ENCODE peak calls at places on chromosomes 13 and 19, in eight cellular contexts. One of them, this sample, is unnamed.
A peak's percentile ranks its signal among the peaks of the same experiment; 100 is the strongest.

GRCh38 chr19:5803441-5803751 is 1.5 kb upstream of the NRTN start:
- DNase-seq in uterus: no peak
- DNase-seq in nephron progenitor cell: no peak
- DNase-seq in iPS-NIHi11: no peak
- DNase-seq in stimulated activated CD4-positive, alpha-beta T cell treated with anti-CD3 and anti-CD28 coated beads, Interleukin-4, amount 100 ng/mL, for 48 hours: no peak
- DNase-seq in omental fat pad: no peak
- DNase-seq in stimulated activated naive B cell treated with anti-CD40 and anti-IgM and Interleukin-4, amounts not matched to agents 10 μg/mL and 1 μg/mL and 100 μg/mL, for 72 hours: no peak
- DNase-seq in brain microvascular endothelial cell: no peak
- DNase-seq in this sample: no peak

GRCh38 chr19:3868770-3869456 is at the start of gene ZFR2:
- DNase-seq in uterus: no peak
- DNase-seq in nephron progenitor cell: peak; percentile 63
- DNase-seq in iPS-NIHi11: peak; percentile 92
- DNase-seq in stimulated activated CD4-positive, alpha-beta T cell treated with anti-CD3 and anti-CD28 coated beads, Interleukin-4, amount 100 ng/mL, for 48 hours: no peak
- DNase-seq in omental fat pad: no peak
- DNase-seq in stimulated activated naive B cell treated with anti-CD40 and anti-IgM and Interleukin-4, amounts not matched to agents 10 μg/mL and 1 μg/mL and 100 μg/mL, for 72 hours: no peak
- DNase-seq in brain microvascular endothelial cell: no peak
- DNase-seq in this sample: peak; percentile 11

GRCh38 chr13:45195421-45195820 is 5.4 kb downstream of the KCTD4 start:
- DNase-seq in uterus: no peak
- DNase-seq in nephron progenitor cell: no peak
- DNase-seq in iPS-NIHi11: no peak
- DNase-seq in stimulated activated CD4-positive, alpha-beta T cell treated with anti-CD3 and anti-CD28 coated beads, Interleukin-4, amount 100 ng/mL, for 48 hours: no peak
- DNase-seq in omental fat pad: no peak
- DNase-seq in stimulated activated naive B cell treated with anti-CD40 and anti-IgM and Interleukin-4, amounts not matched to agents 10 μg/mL and 1 μg/mL and 100 μg/mL, for 72 hours: no peak
- DNase-seq in brain microvascular endothelial cell: no peak
- DNase-seq in this sample: no peak

GRCh38 chr13:67147257-67148218 is 82.6 kb downstream of the PCDH9 start:
- DNase-seq in uterus: no peak
- DNase-seq in nephron progenitor cell: no peak
- DNase-seq in iPS-NIHi11: peak; percentile 11
- DNase-seq in stimulated activated CD4-positive, alpha-beta T cell treated with anti-CD3 and anti-CD28 coated beads, Interleukin-4, amount 100 ng/mL, for 48 hours: no peak
- DNase-seq in omental fat pad: no peak
- DNase-seq in stimulated activated naive B cell treated with anti-CD40 and anti-IgM and Interleukin-4, amounts not matched to agents 10 μg/mL and 1 μg/mL and 100 μg/mL, for 72 hours: no peak
- DNase-seq in brain microvascular endothelial cell: peak; percentile 75
- DNase-seq in this sample: no peak

GRCh38 chr19:18842166-18842565 is 10.4 kb downstream of the UPF1 start:
- DNase-seq in uterus: peak; percentile 16
- DNase-seq in nephron progenitor cell: no peak
- DNase-seq in iPS-NIHi11: no peak
- DNase-seq in stimulated activated CD4-positive, alpha-beta T cell treated with anti-CD3 and anti-CD28 coated beads, Interleukin-4, amount 100 ng/mL, for 48 hours: no peak
- DNase-seq in omental fat pad: no peak
- DNase-seq in stimulated activated naive B cell treated with anti-CD40 and anti-IgM and Interleukin-4, amounts not matched to agents 10 μg/mL and 1 μg/mL and 100 μg/mL, for 72 hours: no peak
- DNase-seq in brain microvascular endothelial cell: no peak
- DNase-seq in this sample: no peak

GRCh38 chr13:101049166-101049850 is 367.0 kb downstream of the NALCN start:
- DNase-seq in uterus: no peak
- DNase-seq in nephron progenitor cell: no peak
- DNase-seq in iPS-NIHi11: no peak
- DNase-seq in stimulated activated CD4-positive, alpha-beta T cell treated with anti-CD3 and anti-CD28 coated beads, Interleukin-4, amount 100 ng/mL, for 48 hours: no peak
- DNase-seq in omental fat pad: no peak
- DNase-seq in stimulated activated naive B cell treated with anti-CD40 and anti-IgM and Interleukin-4, amounts not matched to agents 10 μg/mL and 1 μg/mL and 100 μg/mL, for 72 hours: no peak
- DNase-seq in brain microvascular endothelial cell: no peak
- DNase-seq in this sample: no peak

GRCh38 chr13:105135852-105136251 is 1399.6 kb downstream of the EFNB2 start:
- DNase-seq in uterus: no peak
- DNase-seq in nephron progenitor cell: no peak
- DNase-seq in iPS-NIHi11: no peak
- DNase-seq in stimulated activated CD4-positive, alpha-beta T cell treated with anti-CD3 and anti-CD28 coated beads, Interleukin-4, amount 100 ng/mL, for 48 hours: no peak
- DNase-seq in omental fat pad: no peak
- DNase-seq in stimulated activated naive B cell treated with anti-CD40 and anti-IgM and Interleukin-4, amounts not matched to agents 10 μg/mL and 1 μg/mL and 100 μg/mL, for 72 hours: no peak
- DNase-seq in brain microvascular endothelial cell: no peak
- DNase-seq in this sample: no peak

GRCh38 chr19:18928018-18928805 is 8.7 kb downstream of the DDX49 start:
- DNase-seq in uterus: no peak
- DNase-seq in nephron progenitor cell: no peak
- DNase-seq in iPS-NIHi11: no peak
- DNase-seq in stimulated activated CD4-positive, alpha-beta T cell treated with anti-CD3 and anti-CD28 coated beads, Interleukin-4, amount 100 ng/mL, for 48 hours: no peak
- DNase-seq in omental fat pad: no peak
- DNase-seq in stimulated activated naive B cell treated with anti-CD40 and anti-IgM and Interleukin-4, amounts not matched to agents 10 μg/mL and 1 μg/mL and 100 μg/mL, for 72 hours: no peak
- DNase-seq in brain microvascular endothelial cell: no peak
- DNase-seq in this sample: no peak

GRCh38 chr13:99119686-99120085 is 81.0 kb upstream of the UBAC2 start:
- DNase-seq in uterus: no peak
- DNase-seq in nephron progenitor cell: no peak
- DNase-seq in iPS-NIHi11: no peak
- DNase-seq in stimulated activated CD4-positive, alpha-beta T cell treated with anti-CD3 and anti-CD28 coated beads, Interleukin-4, amount 100 ng/mL, for 48 hours: peak; percentile 32
- DNase-seq in omental fat pad: no peak
- DNase-seq in stimulated activated naive B cell treated with anti-CD40 and anti-IgM and Interleukin-4, amounts not matched to agents 10 μg/mL and 1 μg/mL and 100 μg/mL, for 72 hours: peak; percentile 9
- DNase-seq in brain microvascular endothelial cell: peak; percentile 33
- DNase-seq in this sample: no peak

GRCh38 chr13:48121733-48122132 is 26.8 kb upstream of the MED4 start:
- DNase-seq in uterus: no peak
- DNase-seq in nephron progenitor cell: peak; percentile 8
- DNase-seq in iPS-NIHi11: no peak
- DNase-seq in stimulated activated CD4-positive, alpha-beta T cell treated with anti-CD3 and anti-CD28 coated beads, Interleukin-4, amount 100 ng/mL, for 48 hours: no peak
- DNase-seq in omental fat pad: no peak
- DNase-seq in stimulated activated naive B cell treated with anti-CD40 and anti-IgM and Interleukin-4, amounts not matched to agents 10 μg/mL and 1 μg/mL and 100 μg/mL, for 72 hours: no peak
- DNase-seq in brain microvascular endothelial cell: no peak
- DNase-seq in this sample: no peak

GRCh38 chr13:50923272-50923671 is 13.7 kb downstream of the RNASEH2B start:
- DNase-seq in uterus: no peak
- DNase-seq in nephron progenitor cell: no peak
- DNase-seq in iPS-NIHi11: no peak
- DNase-seq in stimulated activated CD4-positive, alpha-beta T cell treated with anti-CD3 and anti-CD28 coated beads, Interleukin-4, amount 100 ng/mL, for 48 hours: no peak
- DNase-seq in omental fat pad: no peak
- DNase-seq in stimulated activated naive B cell treated with anti-CD40 and anti-IgM and Interleukin-4, amounts not matched to agents 10 μg/mL and 1 μg/mL and 100 μg/mL, for 72 hours: no peak
- DNase-seq in brain microvascular endothelial cell: no peak
- DNase-seq in this sample: no peak

GRCh38 chr19:38061294-38061693 is 154.3 kb downstream of the SIPA1L3 start:
- DNase-seq in uterus: no peak
- DNase-seq in nephron progenitor cell: no peak
- DNase-seq in iPS-NIHi11: no peak
- DNase-seq in stimulated activated CD4-positive, alpha-beta T cell treated with anti-CD3 and anti-CD28 coated beads, Interleukin-4, amount 100 ng/mL, for 48 hours: no peak
- DNase-seq in omental fat pad: no peak
- DNase-seq in stimulated activated naive B cell treated with anti-CD40 and anti-IgM and Interleukin-4, amounts not matched to agents 10 μg/mL and 1 μg/mL and 100 μg/mL, for 72 hours: no peak
- DNase-seq in brain microvascular endothelial cell: peak; percentile 81
- DNase-seq in this sample: no peak

GRCh38 chr19:49019242-49019932 is 2.5 kb upstream of the LHB start:
- DNase-seq in uterus: peak; percentile 64
- DNase-seq in nephron progenitor cell: peak; percentile 57
- DNase-seq in iPS-NIHi11: peak; percentile 84
- DNase-seq in stimulated activated CD4-positive, alpha-beta T cell treated with anti-CD3 and anti-CD28 coated beads, Interleukin-4, amount 100 ng/mL, for 48 hours: peak; percentile 47
- DNase-seq in omental fat pad: peak; percentile 41
- DNase-seq in stimulated activated naive B cell treated with anti-CD40 and anti-IgM and Interleukin-4, amounts not matched to agents 10 μg/mL and 1 μg/mL and 100 μg/mL, for 72 hours: peak; percentile 48
- DNase-seq in brain microvascular endothelial cell: peak; percentile 22
- DNase-seq in this sample: no peak

GRCh38 chr19:13056052-13056660 is 46.5 kb downstream of the LYL1 start:
- DNase-seq in uterus: peak; percentile 79
- DNase-seq in nephron progenitor cell: no peak
- DNase-seq in iPS-NIHi11: peak; percentile 56
- DNase-seq in stimulated activated CD4-positive, alpha-beta T cell treated with anti-CD3 and anti-CD28 coated beads, Interleukin-4, amount 100 ng/mL, for 48 hours: no peak
- DNase-seq in omental fat pad: peak; percentile 62
- DNase-seq in stimulated activated naive B cell treated with anti-CD40 and anti-IgM and Interleukin-4, amounts not matched to agents 10 μg/mL and 1 μg/mL and 100 μg/mL, for 72 hours: no peak
- DNase-seq in brain microvascular endothelial cell: no peak
- DNase-seq in this sample: no peak

GRCh38 chr19:2453431-2454025 is 3.2 kb downstream of the LMNB2 start:
- DNase-seq in uterus: no peak
- DNase-seq in nephron progenitor cell: no peak
- DNase-seq in iPS-NIHi11: no peak
- DNase-seq in stimulated activated CD4-positive, alpha-beta T cell treated with anti-CD3 and anti-CD28 coated beads, Interleukin-4, amount 100 ng/mL, for 48 hours: no peak
- DNase-seq in omental fat pad: no peak
- DNase-seq in stimulated activated naive B cell treated with anti-CD40 and anti-IgM and Interleukin-4, amounts not matched to agents 10 μg/mL and 1 μg/mL and 100 μg/mL, for 72 hours: no peak
- DNase-seq in brain microvascular endothelial cell: no peak
- DNase-seq in this sample: no peak

GRCh38 chr19:42095142-42095813 is 19.3 kb downstream of the ZNF574 start:
- DNase-seq in uterus: no peak
- DNase-seq in nephron progenitor cell: no peak
- DNase-seq in iPS-NIHi11: no peak
- DNase-seq in stimulated activated CD4-positive, alpha-beta T cell treated with anti-CD3 and anti-CD28 coated beads, Interleukin-4, amount 100 ng/mL, for 48 hours: no peak
- DNase-seq in omental fat pad: no peak
- DNase-seq in stimulated activated naive B cell treated with anti-CD40 and anti-IgM and Interleukin-4, amounts not matched to agents 10 μg/mL and 1 μg/mL and 100 μg/mL, for 72 hours: no peak
- DNase-seq in brain microvascular endothelial cell: no peak
- DNase-seq in this sample: no peak

GRCh38 chr19:14149509-14149994 is 13.2 kb upstream of the ASF1B start:
- DNase-seq in uterus: peak; percentile 83
- DNase-seq in nephron progenitor cell: no peak
- DNase-seq in iPS-NIHi11: peak; percentile 45
- DNase-seq in stimulated activated CD4-positive, alpha-beta T cell treated with anti-CD3 and anti-CD28 coated beads, Interleukin-4, amount 100 ng/mL, for 48 hours: peak; percentile 21
- DNase-seq in omental fat pad: no peak
- DNase-seq in stimulated activated naive B cell treated with anti-CD40 and anti-IgM and Interleukin-4, amounts not matched to agents 10 μg/mL and 1 μg/mL and 100 μg/mL, for 72 hours: no peak
- DNase-seq in brain microvascular endothelial cell: no peak
- DNase-seq in this sample: peak; percentile 62

GRCh38 chr13:30796833-30797601 is 61.7 kb downstream of the ALOX5AP start:
- DNase-seq in uterus: no peak
- DNase-seq in nephron progenitor cell: no peak
- DNase-seq in iPS-NIHi11: no peak
- DNase-seq in stimulated activated CD4-positive, alpha-beta T cell treated with anti-CD3 and anti-CD28 coated beads, Interleukin-4, amount 100 ng/mL, for 48 hours: peak; percentile 31
- DNase-seq in omental fat pad: no peak
- DNase-seq in stimulated activated naive B cell treated with anti-CD40 and anti-IgM and Interleukin-4, amounts not matched to agents 10 μg/mL and 1 μg/mL and 100 μg/mL, for 72 hours: peak; percentile 44
- DNase-seq in brain microvascular endothelial cell: peak; percentile 44
- DNase-seq in this sample: no peak